ENCODE peak calls at places on chromosomes 5 and 9, in seven cellular contexts. One of them, this sample, is unnamed.

GRCh38 chr5:14178671-14179211 is 35.6 kb downstream of the TRIO start:
- DNase-seq in cardiac muscle cell: peak
- DNase-seq in HCEC 1CT: peak
- DNase-seq in RPMI7951: peak
- DNase-seq in CD8-positive, alpha-beta memory T cell: no peak
- DNase-seq in NCI-H82: peak
- DNase-seq in left cardiac atrium: no peak
- DNase-seq in this sample: peak

GRCh38 chr5:173020643-173021042 is 35.5 kb upstream of the CREBRF start:
- DNase-seq in cardiac muscle cell: no peak
- DNase-seq in HCEC 1CT: no peak
- DNase-seq in RPMI7951: no peak
- DNase-seq in CD8-positive, alpha-beta memory T cell: no peak
- DNase-seq in NCI-H82: no peak
- DNase-seq in left cardiac atrium: peak
- DNase-seq in this sample: no peak

GRCh38 chr5:112551437-112552018 is 132.5 kb upstream of the EPB41L4A start:
- DNase-seq in cardiac muscle cell: peak
- DNase-seq in HCEC 1CT: peak
- DNase-seq in RPMI7951: peak
- DNase-seq in CD8-positive, alpha-beta memory T cell: peak
- DNase-seq in NCI-H82: peak
- DNase-seq in left cardiac atrium: no peak
- DNase-seq in this sample: peak

GRCh38 chr5:175103746-175104145 is 340.2 kb downstream of the DRD1 start:
- DNase-seq in cardiac muscle cell: no peak
- DNase-seq in HCEC 1CT: no peak
- DNase-seq in RPMI7951: no peak
- DNase-seq in CD8-positive, alpha-beta memory T cell: no peak
- DNase-seq in NCI-H82: peak
- DNase-seq in left cardiac atrium: no peak
- DNase-seq in this sample: no peak

GRCh38 chr5:130168211-130168610 is 263.9 kb downstream of the CHSY3 start:
- DNase-seq in cardiac muscle cell: no peak
- DNase-seq in HCEC 1CT: peak
- DNase-seq in RPMI7951: no peak
- DNase-seq in CD8-positive, alpha-beta memory T cell: no peak
- DNase-seq in NCI-H82: no peak
- DNase-seq in left cardiac atrium: no peak
- DNase-seq in this sample: peak

GRCh38 chr9:15856591-15856990 is 303.7 kb downstream of the CCDC171 start:
- DNase-seq in cardiac muscle cell: no peak
- DNase-seq in HCEC 1CT: peak
- DNase-seq in RPMI7951: peak
- DNase-seq in CD8-positive, alpha-beta memory T cell: no peak
- DNase-seq in NCI-H82: no peak
- DNase-seq in left cardiac atrium: no peak
- DNase-seq in this sample: no peak

GRCh38 chr5:176818391-176819098 is 8.2 kb downstream of the UNC5A start:
- DNase-seq in cardiac muscle cell: no peak
- DNase-seq in HCEC 1CT: no peak
- DNase-seq in RPMI7951: no peak
- DNase-seq in CD8-positive, alpha-beta memory T cell: peak
- DNase-seq in NCI-H82: no peak
- DNase-seq in left cardiac atrium: no peak
- DNase-seq in this sample: no peak

GRCh38 chr9:89471390-89471789 is 26.5 kb downstream of the SEMA4D start:
- DNase-seq in cardiac muscle cell: no peak
- DNase-seq in HCEC 1CT: no peak
- DNase-seq in RPMI7951: no peak
- DNase-seq in CD8-positive, alpha-beta memory T cell: no peak
- DNase-seq in NCI-H82: no peak
- DNase-seq in left cardiac atrium: no peak
- DNase-seq in this sample: no peak

GRCh38 chr5:32583582-32584232 is 1.6 kb upstream of the SUB1 start:
- DNase-seq in cardiac muscle cell: no peak
- DNase-seq in HCEC 1CT: no peak
- DNase-seq in RPMI7951: no peak
- DNase-seq in CD8-positive, alpha-beta memory T cell: no peak
- DNase-seq in NCI-H82: no peak
- DNase-seq in left cardiac atrium: no peak
- DNase-seq in this sample: no peak

GRCh38 chr5:175610898-175611297 is 47.0 kb upstream of the HRH2 start:
- DNase-seq in cardiac muscle cell: no peak
- DNase-seq in HCEC 1CT: no peak
- DNase-seq in RPMI7951: no peak
- DNase-seq in CD8-positive, alpha-beta memory T cell: no peak
- DNase-seq in NCI-H82: no peak
- DNase-seq in left cardiac atrium: no peak
- DNase-seq in this sample: no peak

GRCh38 chr5:53476019-53476418 is 4.4 kb upstream of the FST start:
- DNase-seq in cardiac muscle cell: no peak
- DNase-seq in HCEC 1CT: no peak
- DNase-seq in RPMI7951: no peak
- DNase-seq in CD8-positive, alpha-beta memory T cell: no peak
- DNase-seq in NCI-H82: no peak
- DNase-seq in left cardiac atrium: no peak
- DNase-seq in this sample: no peak

GRCh38 chr5:118552731-118553360 is 435.5 kb downstream of the DTWD2 start:
- DNase-seq in cardiac muscle cell: no peak
- DNase-seq in HCEC 1CT: no peak
- DNase-seq in RPMI7951: no peak
- DNase-seq in CD8-positive, alpha-beta memory T cell: no peak
- DNase-seq in NCI-H82: no peak
- DNase-seq in left cardiac atrium: no peak
- DNase-seq in this sample: no peak

GRCh38 chr5:40355842-40356241 is 323.9 kb upstream of the PTGER4 start:
- DNase-seq in cardiac muscle cell: no peak
- DNase-seq in HCEC 1CT: no peak
- DNase-seq in RPMI7951: no peak
- DNase-seq in CD8-positive, alpha-beta memory T cell: no peak
- DNase-seq in NCI-H82: no peak
- DNase-seq in left cardiac atrium: no peak
- DNase-seq in this sample: no peak

GRCh38 chr5:134288610-134289009 is 62.7 kb upstream of the PPP2CA start:
- DNase-seq in cardiac muscle cell: no peak
- DNase-seq in HCEC 1CT: no peak
- DNase-seq in RPMI7951: no peak
- DNase-seq in CD8-positive, alpha-beta memory T cell: no peak
- DNase-seq in NCI-H82: no peak
- DNase-seq in left cardiac atrium: no peak
- DNase-seq in this sample: no peak

GRCh38 chr9:77817590-77818311 is 169.6 kb upstream of the GNA14 start:
- DNase-seq in cardiac muscle cell: no peak
- DNase-seq in HCEC 1CT: no peak
- DNase-seq in RPMI7951: no peak
- DNase-seq in CD8-positive, alpha-beta memory T cell: no peak
- DNase-seq in NCI-H82: peak
- DNase-seq in left cardiac atrium: no peak
- DNase-seq in this sample: no peak

GRCh38 chr9:125987420-125987819 is 240.2 kb downstream of the PBX3 start:
- DNase-seq in cardiac muscle cell: no peak
- DNase-seq in HCEC 1CT: no peak
- DNase-seq in RPMI7951: no peak
- DNase-seq in CD8-positive, alpha-beta memory T cell: no peak
- DNase-seq in NCI-H82: no peak
- DNase-seq in left cardiac atrium: no peak
- DNase-seq in this sample: no peak

GRCh38 chr5:133895979-133896378 is 72.4 kb downstream of the C5orf15 start:
- DNase-seq in cardiac muscle cell: no peak
- DNase-seq in HCEC 1CT: no peak
- DNase-seq in RPMI7951: no peak
- DNase-seq in CD8-positive, alpha-beta memory T cell: no peak
- DNase-seq in NCI-H82: no peak
- DNase-seq in left cardiac atrium: no peak
- DNase-seq in this sample: no peak

GRCh38 chr9:113803811-113804589 is 72.1 kb upstream of the ZNF618 start:
- DNase-seq in cardiac muscle cell: no peak
- DNase-seq in HCEC 1CT: no peak
- DNase-seq in RPMI7951: no peak
- DNase-seq in CD8-positive, alpha-beta memory T cell: no peak
- DNase-seq in NCI-H82: no peak
- DNase-seq in left cardiac atrium: no peak
- DNase-seq in this sample: no peak

GRCh38 chr9:77544491-77545000 is 103.6 kb downstream of the GNA14 start:
- DNase-seq in cardiac muscle cell: no peak
- DNase-seq in HCEC 1CT: peak
- DNase-seq in RPMI7951: no peak
- DNase-seq in CD8-positive, alpha-beta memory T cell: no peak
- DNase-seq in NCI-H82: no peak
- DNase-seq in left cardiac atrium: no peak
- DNase-seq in this sample: no peak

GRCh38 chr5:106241409-106241808 is 1429.3 kb downstream of the EFNA5 start:
- DNase-seq in cardiac muscle cell: no peak
- DNase-seq in HCEC 1CT: no peak
- DNase-seq in RPMI7951: no peak
- DNase-seq in CD8-positive, alpha-beta memory T cell: no peak
- DNase-seq in NCI-H82: no peak
- DNase-seq in left cardiac atrium: no peak
- DNase-seq in this sample: peak

GRCh38 chr5:171562822-171563221 is 143.4 kb downstream of the FGF18 start:
- DNase-seq in cardiac muscle cell: no peak
- DNase-seq in HCEC 1CT: no peak
- DNase-seq in RPMI7951: peak
- DNase-seq in CD8-positive, alpha-beta memory T cell: no peak
- DNase-seq in NCI-H82: no peak
- DNase-seq in left cardiac atrium: no peak
- DNase-seq in this sample: no peak

GRCh38 chr5:141135030-141135717 is at the start of gene PCDHB5:
- DNase-seq in cardiac muscle cell: peak
- DNase-seq in HCEC 1CT: no peak
- DNase-seq in RPMI7951: peak
- DNase-seq in CD8-positive, alpha-beta memory T cell: no peak
- DNase-seq in NCI-H82: peak
- DNase-seq in left cardiac atrium: no peak
- DNase-seq in this sample: peak

GRCh38 chr5:133866903-133867245 is 101.6 kb downstream of the C5orf15 start:
- DNase-seq in cardiac muscle cell: no peak
- DNase-seq in HCEC 1CT: no peak
- DNase-seq in RPMI7951: no peak
- DNase-seq in CD8-positive, alpha-beta memory T cell: no peak
- DNase-seq in NCI-H82: no peak
- DNase-seq in left cardiac atrium: no peak
- DNase-seq in this sample: no peak

GRCh38 chr9:37264539-37264938 is 144.2 kb downstream of the ZCCHC7 start:
- DNase-seq in cardiac muscle cell: no peak
- DNase-seq in HCEC 1CT: no peak
- DNase-seq in RPMI7951: no peak
- DNase-seq in CD8-positive, alpha-beta memory T cell: no peak
- DNase-seq in NCI-H82: no peak
- DNase-seq in left cardiac atrium: no peak
- DNase-seq in this sample: no peak

GRCh38 chr9:113955076-113955752 is 79.1 kb downstream of the ZNF618 start:
- DNase-seq in cardiac muscle cell: no peak
- DNase-seq in HCEC 1CT: peak
- DNase-seq in RPMI7951: peak
- DNase-seq in CD8-positive, alpha-beta memory T cell: no peak
- DNase-seq in NCI-H82: no peak
- DNase-seq in left cardiac atrium: no peak
- DNase-seq in this sample: no peak

GRCh38 chr5:150507283-150508020 is 479 bp upstream of the NDST1 start:
- DNase-seq in cardiac muscle cell: no peak
- DNase-seq in HCEC 1CT: no peak
- DNase-seq in RPMI7951: no peak
- DNase-seq in CD8-positive, alpha-beta memory T cell: no peak
- DNase-seq in NCI-H82: no peak
- DNase-seq in left cardiac atrium: no peak
- DNase-seq in this sample: no peak

GRCh38 chr5:150107909-150108447 is 21.6 kb upstream of the CSF1R start:
- DNase-seq in cardiac muscle cell: no peak
- DNase-seq in HCEC 1CT: no peak
- DNase-seq in RPMI7951: peak
- DNase-seq in CD8-positive, alpha-beta memory T cell: no peak
- DNase-seq in NCI-H82: no peak
- DNase-seq in left cardiac atrium: no peak
- DNase-seq in this sample: no peak

GRCh38 chr9:125462766-125463384 is 201.2 kb downstream of the GAPVD1 start:
- DNase-seq in cardiac muscle cell: no peak
- DNase-seq in HCEC 1CT: peak
- DNase-seq in RPMI7951: no peak
- DNase-seq in CD8-positive, alpha-beta memory T cell: no peak
- DNase-seq in NCI-H82: peak
- DNase-seq in left cardiac atrium: no peak
- DNase-seq in this sample: peak

GRCh38 chr5:2136728-2137333 is 254.1 kb upstream of the IRX4 start:
- DNase-seq in cardiac muscle cell: no peak
- DNase-seq in HCEC 1CT: no peak
- DNase-seq in RPMI7951: no peak
- DNase-seq in CD8-positive, alpha-beta memory T cell: no peak
- DNase-seq in NCI-H82: no peak
- DNase-seq in left cardiac atrium: no peak
- DNase-seq in this sample: no peak

GRCh38 chr9:138009456-138010273 is 132.1 kb downstream of the CACNA1B start:
- DNase-seq in cardiac muscle cell: no peak
- DNase-seq in HCEC 1CT: no peak
- DNase-seq in RPMI7951: no peak
- DNase-seq in CD8-positive, alpha-beta memory T cell: no peak
- DNase-seq in NCI-H82: no peak
- DNase-seq in left cardiac atrium: no peak
- DNase-seq in this sample: peak

This sample was measured in NCI-H69.